ENCODE peak calls at places on chromosomes 3 and 15, in five cellular contexts. One of them, this sample, is unnamed.

GRCh38 chr15:80778964-80779657 is at the start of gene CEMIP:
- DNase-seq in left ventricle myocardium inferior: peak
- DNase-seq in ACHN: peak
- DNase-seq in stimulated activated naive CD8-positive, alpha-beta T cell treated with anti-CD3 and anti-CD28 coated beads, Interleukin-15, amount 100 ng/mL, for 72 hours: peak
- DNase-seq in GM23338: peak
- DNase-seq in this sample: peak

GRCh38 chr3:27861047-27862036 is 139.2 kb upstream of the EOMES start:
- DNase-seq in GM23338: no peak
- DNase-seq in ACHN: no peak
- DNase-seq in left ventricle myocardium inferior: no peak
- DNase-seq in stimulated activated naive CD8-positive, alpha-beta T cell treated with anti-CD3 and anti-CD28 coated beads, Interleukin-15, amount 100 ng/mL, for 72 hours: no peak
- DNase-seq in this sample: no peak

GRCh38 chr3:100113728-100114412 is 431 bp downstream of the FILIP1L start:
- DNase-seq in stimulated activated naive CD8-positive, alpha-beta T cell treated with anti-CD3 and anti-CD28 coated beads, Interleukin-15, amount 100 ng/mL, for 72 hours: no peak
- DNase-seq in ACHN: no peak
- DNase-seq in GM23338: no peak
- DNase-seq in left ventricle myocardium inferior: no peak
- DNase-seq in this sample: no peak

GRCh38 chr3:47429476-47430270 is 46.1 kb downstream of the SCAP start:
- DNase-seq in left ventricle myocardium inferior: no peak
- DNase-seq in stimulated activated naive CD8-positive, alpha-beta T cell treated with anti-CD3 and anti-CD28 coated beads, Interleukin-15, amount 100 ng/mL, for 72 hours: no peak
- DNase-seq in GM23338: no peak
- DNase-seq in ACHN: no peak
- DNase-seq in this sample: no peak

GRCh38 chr3:58586776-58587192 is 9.6 kb upstream of the FAM107A start:
- DNase-seq in left ventricle myocardium inferior: no peak
- DNase-seq in GM23338: peak
- DNase-seq in stimulated activated naive CD8-positive, alpha-beta T cell treated with anti-CD3 and anti-CD28 coated beads, Interleukin-15, amount 100 ng/mL, for 72 hours: no peak
- DNase-seq in ACHN: no peak
- DNase-seq in this sample: no peak

GRCh38 chr3:126034481-126035361 is 49.2 kb downstream of the SLC41A3 start:
- DNase-seq in ACHN: no peak
- DNase-seq in left ventricle myocardium inferior: no peak
- DNase-seq in stimulated activated naive CD8-positive, alpha-beta T cell treated with anti-CD3 and anti-CD28 coated beads, Interleukin-15, amount 100 ng/mL, for 72 hours: no peak
- DNase-seq in GM23338: no peak
- DNase-seq in this sample: no peak

GRCh38 chr15:58608129-58608590 is 141.3 kb downstream of the ADAM10 start:
- DNase-seq in left ventricle myocardium inferior: no peak
- DNase-seq in GM23338: no peak
- DNase-seq in stimulated activated naive CD8-positive, alpha-beta T cell treated with anti-CD3 and anti-CD28 coated beads, Interleukin-15, amount 100 ng/mL, for 72 hours: no peak
- DNase-seq in ACHN: no peak
- DNase-seq in this sample: no peak

GRCh38 chr3:23592961-23593931 is 212.5 kb upstream of the UBE2E1 start:
- DNase-seq in stimulated activated naive CD8-positive, alpha-beta T cell treated with anti-CD3 and anti-CD28 coated beads, Interleukin-15, amount 100 ng/mL, for 72 hours: no peak
- DNase-seq in GM23338: no peak
- DNase-seq in left ventricle myocardium inferior: no peak
- DNase-seq in ACHN: no peak
- DNase-seq in this sample: no peak

GRCh38 chr3:11719406-11720219 is 75.9 kb upstream of the VGLL4 start:
- DNase-seq in ACHN: peak
- DNase-seq in left ventricle myocardium inferior: peak
- DNase-seq in stimulated activated naive CD8-positive, alpha-beta T cell treated with anti-CD3 and anti-CD28 coated beads, Interleukin-15, amount 100 ng/mL, for 72 hours: peak
- DNase-seq in GM23338: peak
- DNase-seq in this sample: peak

GRCh38 chr15:57667171-57667924 is 39.2 kb upstream of the POLR2M start:
- DNase-seq in ACHN: peak
- DNase-seq in stimulated activated naive CD8-positive, alpha-beta T cell treated with anti-CD3 and anti-CD28 coated beads, Interleukin-15, amount 100 ng/mL, for 72 hours: no peak
- DNase-seq in GM23338: peak
- DNase-seq in left ventricle myocardium inferior: no peak
- DNase-seq in this sample: peak

GRCh38 chr3:58092516-58092915 is 84.3 kb downstream of the FLNB start:
- DNase-seq in stimulated activated naive CD8-positive, alpha-beta T cell treated with anti-CD3 and anti-CD28 coated beads, Interleukin-15, amount 100 ng/mL, for 72 hours: no peak
- DNase-seq in ACHN: no peak
- DNase-seq in left ventricle myocardium inferior: no peak
- DNase-seq in GM23338: no peak
- DNase-seq in this sample: no peak

GRCh38 chr3:57261119-57261518 is 31.4 kb downstream of the ASB14 start:
- DNase-seq in stimulated activated naive CD8-positive, alpha-beta T cell treated with anti-CD3 and anti-CD28 coated beads, Interleukin-15, amount 100 ng/mL, for 72 hours: no peak
- DNase-seq in GM23338: no peak
- DNase-seq in ACHN: no peak
- DNase-seq in left ventricle myocardium inferior: no peak
- DNase-seq in this sample: no peak

GRCh38 chr3:64838150-64838735 is 150.4 kb upstream of the ADAMTS9 start:
- DNase-seq in ACHN: peak
- DNase-seq in stimulated activated naive CD8-positive, alpha-beta T cell treated with anti-CD3 and anti-CD28 coated beads, Interleukin-15, amount 100 ng/mL, for 72 hours: no peak
- DNase-seq in GM23338: no peak
- DNase-seq in left ventricle myocardium inferior: no peak
- DNase-seq in this sample: no peak

GRCh38 chr3:101868534-101869464 is 19.5 kb downstream of the NFKBIZ start:
- DNase-seq in stimulated activated naive CD8-positive, alpha-beta T cell treated with anti-CD3 and anti-CD28 coated beads, Interleukin-15, amount 100 ng/mL, for 72 hours: no peak
- DNase-seq in left ventricle myocardium inferior: peak
- DNase-seq in GM23338: no peak
- DNase-seq in ACHN: peak
- DNase-seq in this sample: peak

GRCh38 chr15:48510976-48511375 is 134.5 kb downstream of the FBN1 start:
- DNase-seq in ACHN: no peak
- DNase-seq in stimulated activated naive CD8-positive, alpha-beta T cell treated with anti-CD3 and anti-CD28 coated beads, Interleukin-15, amount 100 ng/mL, for 72 hours: no peak
- DNase-seq in left ventricle myocardium inferior: no peak
- DNase-seq in GM23338: no peak
- DNase-seq in this sample: peak

GRCh38 chr3:141797167-141797773 is 34.1 kb downstream of the GRK7 start:
- DNase-seq in left ventricle myocardium inferior: peak
- DNase-seq in GM23338: peak
- DNase-seq in ACHN: no peak
- DNase-seq in stimulated activated naive CD8-positive, alpha-beta T cell treated with anti-CD3 and anti-CD28 coated beads, Interleukin-15, amount 100 ng/mL, for 72 hours: no peak
- DNase-seq in this sample: no peak

GRCh38 chr15:69685524-69686452 is 233.2 kb downstream of the RPLP1 start:
- DNase-seq in stimulated activated naive CD8-positive, alpha-beta T cell treated with anti-CD3 and anti-CD28 coated beads, Interleukin-15, amount 100 ng/mL, for 72 hours: no peak
- DNase-seq in left ventricle myocardium inferior: no peak
- DNase-seq in ACHN: no peak
- DNase-seq in GM23338: no peak
- DNase-seq in this sample: no peak

GRCh38 chr3:122392868-122393844 is 9.2 kb downstream of the FAM162A start:
- DNase-seq in stimulated activated naive CD8-positive, alpha-beta T cell treated with anti-CD3 and anti-CD28 coated beads, Interleukin-15, amount 100 ng/mL, for 72 hours: no peak
- DNase-seq in ACHN: peak
- DNase-seq in left ventricle myocardium inferior: no peak
- DNase-seq in GM23338: peak
- DNase-seq in this sample: no peak

GRCh38 chr3:157130138-157130880 is 29.6 kb downstream of the CCNL1 start:
- DNase-seq in left ventricle myocardium inferior: peak
- DNase-seq in GM23338: peak
- DNase-seq in stimulated activated naive CD8-positive, alpha-beta T cell treated with anti-CD3 and anti-CD28 coated beads, Interleukin-15, amount 100 ng/mL, for 72 hours: peak
- DNase-seq in ACHN: no peak
- DNase-seq in this sample: peak

GRCh38 chr15:57866149-57866736 is 159.7 kb downstream of the POLR2M start:
- DNase-seq in GM23338: peak
- DNase-seq in ACHN: peak
- DNase-seq in left ventricle myocardium inferior: peak
- DNase-seq in stimulated activated naive CD8-positive, alpha-beta T cell treated with anti-CD3 and anti-CD28 coated beads, Interleukin-15, amount 100 ng/mL, for 72 hours: peak
- DNase-seq in this sample: peak

GRCh38 chr15:82114660-82115059 is 68.8 kb upstream of the MEX3B start:
- DNase-seq in left ventricle myocardium inferior: no peak
- DNase-seq in ACHN: no peak
- DNase-seq in stimulated activated naive CD8-positive, alpha-beta T cell treated with anti-CD3 and anti-CD28 coated beads, Interleukin-15, amount 100 ng/mL, for 72 hours: no peak
- DNase-seq in GM23338: no peak
- DNase-seq in this sample: no peak

GRCh38 chr3:186268616-186269448 is 93.2 kb downstream of the DGKG start:
- DNase-seq in left ventricle myocardium inferior: no peak
- DNase-seq in stimulated activated naive CD8-positive, alpha-beta T cell treated with anti-CD3 and anti-CD28 coated beads, Interleukin-15, amount 100 ng/mL, for 72 hours: no peak
- DNase-seq in ACHN: peak
- DNase-seq in GM23338: peak
- DNase-seq in this sample: peak

GRCh38 chr3:188153949-188154757 is at the start of gene LPP:
- DNase-seq in left ventricle myocardium inferior: peak
- DNase-seq in GM23338: peak
- DNase-seq in stimulated activated naive CD8-positive, alpha-beta T cell treated with anti-CD3 and anti-CD28 coated beads, Interleukin-15, amount 100 ng/mL, for 72 hours: peak
- DNase-seq in ACHN: peak
- DNase-seq in this sample: peak

GRCh38 chr3:196082471-196082971 is 631 bp upstream of the TFRC start:
- DNase-seq in left ventricle myocardium inferior: no peak
- DNase-seq in GM23338: no peak
- DNase-seq in ACHN: no peak
- DNase-seq in stimulated activated naive CD8-positive, alpha-beta T cell treated with anti-CD3 and anti-CD28 coated beads, Interleukin-15, amount 100 ng/mL, for 72 hours: no peak
- DNase-seq in this sample: no peak

GRCh38 chr15:40040770-40041169 is 1.8 kb upstream of the SRP14 start:
- DNase-seq in stimulated activated naive CD8-positive, alpha-beta T cell treated with anti-CD3 and anti-CD28 coated beads, Interleukin-15, amount 100 ng/mL, for 72 hours: no peak
- DNase-seq in left ventricle myocardium inferior: no peak
- DNase-seq in GM23338: no peak
- DNase-seq in ACHN: no peak
- DNase-seq in this sample: no peak

GRCh38 chr15:85030301-85031049 is 48.8 kb downstream of the PDE8A start:
- DNase-seq in stimulated activated naive CD8-positive, alpha-beta T cell treated with anti-CD3 and anti-CD28 coated beads, Interleukin-15, amount 100 ng/mL, for 72 hours: no peak
- DNase-seq in GM23338: no peak
- DNase-seq in left ventricle myocardium inferior: no peak
- DNase-seq in ACHN: peak
- DNase-seq in this sample: no peak

GRCh38 chr3:127019449-127019848 is 36.5 kb downstream of the PLXNA1 start:
- DNase-seq in left ventricle myocardium inferior: no peak
- DNase-seq in GM23338: no peak
- DNase-seq in stimulated activated naive CD8-positive, alpha-beta T cell treated with anti-CD3 and anti-CD28 coated beads, Interleukin-15, amount 100 ng/mL, for 72 hours: no peak
- DNase-seq in ACHN: peak
- DNase-seq in this sample: no peak

GRCh38 chr15:98896002-98896721 is 111.4 kb downstream of the PGPEP1L start:
- DNase-seq in stimulated activated naive CD8-positive, alpha-beta T cell treated with anti-CD3 and anti-CD28 coated beads, Interleukin-15, amount 100 ng/mL, for 72 hours: no peak
- DNase-seq in GM23338: no peak
- DNase-seq in ACHN: peak
- DNase-seq in left ventricle myocardium inferior: no peak
- DNase-seq in this sample: no peak

GRCh38 chr3:59472541-59472940 is 422.7 kb upstream of the CFAP20DC start:
- DNase-seq in left ventricle myocardium inferior: no peak
- DNase-seq in GM23338: no peak
- DNase-seq in stimulated activated naive CD8-positive, alpha-beta T cell treated with anti-CD3 and anti-CD28 coated beads, Interleukin-15, amount 100 ng/mL, for 72 hours: no peak
- DNase-seq in ACHN: no peak
- DNase-seq in this sample: no peak

GRCh38 chr15:51227967-51228783 is 110.2 kb downstream of the CYP19A1 start:
- DNase-seq in left ventricle myocardium inferior: no peak
- DNase-seq in ACHN: peak
- DNase-seq in stimulated activated naive CD8-positive, alpha-beta T cell treated with anti-CD3 and anti-CD28 coated beads, Interleukin-15, amount 100 ng/mL, for 72 hours: peak
- DNase-seq in GM23338: peak
- DNase-seq in this sample: peak

GRCh38 chr3:6416049-6416661 is 444.8 kb upstream of the GRM7 start:
- DNase-seq in ACHN: no peak
- DNase-seq in left ventricle myocardium inferior: no peak
- DNase-seq in stimulated activated naive CD8-positive, alpha-beta T cell treated with anti-CD3 and anti-CD28 coated beads, Interleukin-15, amount 100 ng/mL, for 72 hours: no peak
- DNase-seq in GM23338: no peak
- DNase-seq in this sample: no peak

GRCh38 chr15:40439461-40440299 is 1.1 kb upstream of the BAHD1 start:
- DNase-seq in GM23338: peak
- DNase-seq in stimulated activated naive CD8-positive, alpha-beta T cell treated with anti-CD3 and anti-CD28 coated beads, Interleukin-15, amount 100 ng/mL, for 72 hours: no peak
- DNase-seq in ACHN: peak
- DNase-seq in left ventricle myocardium inferior: peak
- DNase-seq in this sample: no peak

GRCh38 chr3:141986548-141987107 is 110.2 kb downstream of the ATP1B3 start:
- DNase-seq in ACHN: no peak
- DNase-seq in GM23338: no peak
- DNase-seq in left ventricle myocardium inferior: no peak
- DNase-seq in stimulated activated naive CD8-positive, alpha-beta T cell treated with anti-CD3 and anti-CD28 coated beads, Interleukin-15, amount 100 ng/mL, for 72 hours: no peak
- DNase-seq in this sample: no peak

GRCh38 chr15:52730163-52730562 is 51.0 kb upstream of the ATOSA start:
- DNase-seq in ACHN: no peak
- DNase-seq in stimulated activated naive CD8-positive, alpha-beta T cell treated with anti-CD3 and anti-CD28 coated beads, Interleukin-15, amount 100 ng/mL, for 72 hours: peak
- DNase-seq in GM23338: no peak
- DNase-seq in left ventricle myocardium inferior: no peak
- DNase-seq in this sample: peak

GRCh38 chr3:38834110-38834509 is 18.1 kb upstream of the SCN10A start:
- DNase-seq in left ventricle myocardium inferior: peak
- DNase-seq in GM23338: peak
- DNase-seq in ACHN: peak
- DNase-seq in stimulated activated naive CD8-positive, alpha-beta T cell treated with anti-CD3 and anti-CD28 coated beads, Interleukin-15, amount 100 ng/mL, for 72 hours: peak
- DNase-seq in this sample: peak

GRCh38 chr3:123834631-123835030 is 49.5 kb downstream of the MYLK start:
- DNase-seq in ACHN: peak
- DNase-seq in left ventricle myocardium inferior: no peak
- DNase-seq in stimulated activated naive CD8-positive, alpha-beta T cell treated with anti-CD3 and anti-CD28 coated beads, Interleukin-15, amount 100 ng/mL, for 72 hours: no peak
- DNase-seq in GM23338: no peak
- DNase-seq in this sample: peak

This sample was measured in Calu3.